ENCODE peak calls at places on chromosome 2, in eight cellular contexts. One of them, this sample, is unnamed.

GRCh38 chr2:10552871-10553245 is 104.7 kb upstream of the ODC1 start:
- DNase-seq in MM.1S: no peak
- DNase-seq in neuronal stem cell: no peak
- DNase-seq in breast epithelium: no peak
- DNase-seq in tibial nerve: no peak
- DNase-seq in Karpas-422: no peak
- DNase-seq in uterus: no peak
- DNase-seq in IMR-90: no peak
- DNase-seq in this sample: no peak

GRCh38 chr2:222904557-222905258 is 43.9 kb downstream of the ACSL3 start:
- DNase-seq in MM.1S: no peak
- DNase-seq in neuronal stem cell: no peak
- DNase-seq in breast epithelium: no peak
- DNase-seq in tibial nerve: no peak
- DNase-seq in Karpas-422: no peak
- DNase-seq in uterus: no peak
- DNase-seq in IMR-90: peak; percentile 97
- DNase-seq in this sample: peak; percentile 35

GRCh38 chr2:200380833-200381542 is 74.5 kb downstream of the SPATS2L start:
- DNase-seq in MM.1S: peak; percentile 35
- DNase-seq in neuronal stem cell: no peak
- DNase-seq in breast epithelium: no peak
- DNase-seq in tibial nerve: no peak
- DNase-seq in Karpas-422: no peak
- DNase-seq in uterus: no peak
- DNase-seq in IMR-90: peak; percentile 81
- DNase-seq in this sample: no peak

GRCh38 chr2:29293830-29294438 is 178.7 kb downstream of the CLIP4 start:
- DNase-seq in MM.1S: peak; percentile 12
- DNase-seq in neuronal stem cell: peak; percentile 70
- DNase-seq in breast epithelium: no peak
- DNase-seq in tibial nerve: peak; percentile 14
- DNase-seq in Karpas-422: peak; percentile 62
- DNase-seq in uterus: no peak
- DNase-seq in IMR-90: peak; percentile 28
- DNase-seq in this sample: peak; percentile 47

GRCh38 chr2:73938761-73939352 is 12.2 kb downstream of the DGUOK start:
- DNase-seq in MM.1S: no peak
- DNase-seq in neuronal stem cell: no peak
- DNase-seq in breast epithelium: no peak
- DNase-seq in tibial nerve: no peak
- DNase-seq in Karpas-422: no peak
- DNase-seq in uterus: no peak
- DNase-seq in IMR-90: peak; percentile 79
- DNase-seq in this sample: peak; percentile 49

GRCh38 chr2:20231159-20231558 is 6.2 kb upstream of the SDC1 start:
- DNase-seq in MM.1S: no peak
- DNase-seq in neuronal stem cell: no peak
- DNase-seq in breast epithelium: no peak
- DNase-seq in tibial nerve: no peak
- DNase-seq in Karpas-422: no peak
- DNase-seq in uterus: no peak
- DNase-seq in IMR-90: no peak
- DNase-seq in this sample: no peak

GRCh38 chr2:239945751-239946569 is 79.2 kb downstream of the NDUFA10 start:
- DNase-seq in MM.1S: no peak
- DNase-seq in neuronal stem cell: no peak
- DNase-seq in breast epithelium: no peak
- DNase-seq in tibial nerve: no peak
- DNase-seq in Karpas-422: no peak
- DNase-seq in uterus: peak; percentile 8
- DNase-seq in IMR-90: no peak
- DNase-seq in this sample: no peak

GRCh38 chr2:190916829-190917228 is 36.2 kb downstream of the GLS start:
- DNase-seq in MM.1S: no peak
- DNase-seq in neuronal stem cell: no peak
- DNase-seq in breast epithelium: no peak
- DNase-seq in tibial nerve: no peak
- DNase-seq in Karpas-422: no peak
- DNase-seq in uterus: no peak
- DNase-seq in IMR-90: no peak
- DNase-seq in this sample: no peak

GRCh38 chr2:15704788-15705115 is 113.1 kb downstream of the DDX1 start:
- DNase-seq in MM.1S: no peak
- DNase-seq in neuronal stem cell: no peak
- DNase-seq in breast epithelium: no peak
- DNase-seq in tibial nerve: no peak
- DNase-seq in Karpas-422: no peak
- DNase-seq in uterus: no peak
- DNase-seq in IMR-90: no peak
- DNase-seq in this sample: no peak

GRCh38 chr2:210617732-210618330 is 61.4 kb downstream of the CPS1 start:
- DNase-seq in MM.1S: peak; percentile 71
- DNase-seq in neuronal stem cell: peak; percentile 23
- DNase-seq in breast epithelium: no peak
- DNase-seq in tibial nerve: peak; percentile 24
- DNase-seq in Karpas-422: peak; percentile 72
- DNase-seq in uterus: no peak
- DNase-seq in IMR-90: peak; percentile 49
- DNase-seq in this sample: peak; percentile 79

GRCh38 chr2:61272421-61273070 is 110.6 kb downstream of the C2orf74 start:
- DNase-seq in MM.1S: no peak
- DNase-seq in neuronal stem cell: no peak
- DNase-seq in breast epithelium: no peak
- DNase-seq in tibial nerve: no peak
- DNase-seq in Karpas-422: no peak
- DNase-seq in uterus: no peak
- DNase-seq in IMR-90: peak; percentile 20
- DNase-seq in this sample: no peak

GRCh38 chr2:48427552-48427951 is 102.4 kb upstream of the STON1 start:
- DNase-seq in MM.1S: no peak
- DNase-seq in neuronal stem cell: no peak
- DNase-seq in breast epithelium: no peak
- DNase-seq in tibial nerve: no peak
- DNase-seq in Karpas-422: no peak
- DNase-seq in uterus: no peak
- DNase-seq in IMR-90: no peak
- DNase-seq in this sample: no peak

GRCh38 chr2:203535078-203535783 is at the start of gene RAPH1:
- DNase-seq in MM.1S: peak; percentile 78
- DNase-seq in neuronal stem cell: peak; percentile 76
- DNase-seq in breast epithelium: peak; percentile 62
- DNase-seq in tibial nerve: peak; percentile 48
- DNase-seq in Karpas-422: no peak
- DNase-seq in uterus: peak; percentile 78
- DNase-seq in IMR-90: peak; percentile 82
- DNase-seq in this sample: peak; percentile 90

GRCh38 chr2:63073994-63074393 is 23.4 kb downstream of the OTX1 start:
- DNase-seq in MM.1S: no peak
- DNase-seq in neuronal stem cell: no peak
- DNase-seq in breast epithelium: no peak
- DNase-seq in tibial nerve: no peak
- DNase-seq in Karpas-422: no peak
- DNase-seq in uterus: no peak
- DNase-seq in IMR-90: no peak
- DNase-seq in this sample: no peak

GRCh38 chr2:239200646-239201530 is 199.9 kb downstream of the HDAC4 start:
- DNase-seq in MM.1S: no peak
- DNase-seq in neuronal stem cell: no peak
- DNase-seq in breast epithelium: no peak
- DNase-seq in tibial nerve: no peak
- DNase-seq in Karpas-422: no peak
- DNase-seq in uterus: no peak
- DNase-seq in IMR-90: no peak
- DNase-seq in this sample: no peak

DNA sequence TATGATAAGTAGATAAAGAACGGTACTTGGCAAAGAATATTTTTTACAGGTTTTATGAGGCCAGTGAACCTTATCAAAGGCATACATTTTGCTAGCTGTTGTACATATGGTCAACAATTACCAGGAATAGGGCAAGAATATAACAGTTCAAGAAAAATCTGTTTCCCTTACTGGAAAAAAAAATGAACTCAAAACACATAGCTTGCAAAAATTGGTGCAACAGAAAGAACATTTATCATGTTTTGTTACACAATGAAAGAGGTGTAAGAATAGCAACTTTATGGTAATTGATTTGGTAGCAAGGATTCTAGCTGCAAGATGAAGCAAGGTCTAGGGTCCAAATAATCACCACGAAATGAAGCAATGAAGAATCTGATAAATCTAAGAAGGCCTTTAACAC is 41.6 kb downstream of the TTC21B start:
- DNase-seq in MM.1S: no peak
- DNase-seq in neuronal stem cell: no peak
- DNase-seq in breast epithelium: no peak
- DNase-seq in tibial nerve: no peak
- DNase-seq in Karpas-422: no peak
- DNase-seq in uterus: no peak
- DNase-seq in IMR-90: no peak
- DNase-seq in this sample: no peak
- H3K36me3 ChIP-seq in MM.1S: no peaks in the 10 kb centered on the region
- H3K36me3 ChIP-seq in neuronal stem cell: peaks cover 96% of the 10 kb centered on the region
- H3K36me3 ChIP-seq in breast epithelium: peaks cover 10% of the 10 kb centered on the region
- H3K36me3 ChIP-seq in tibial nerve: peaks cover 81% of the 10 kb centered on the region
- H3K36me3 ChIP-seq in Karpas-422: peaks cover 45% of the 10 kb centered on the region
- H3K36me3 ChIP-seq in uterus: no peaks in the 10 kb centered on the region
- H3K36me3 ChIP-seq in IMR-90: peaks cover 9% of the 10 kb centered on the region
- H3K36me3 ChIP-seq in this sample: peaks cover 50% of the 10 kb centered on the region

DNA sequence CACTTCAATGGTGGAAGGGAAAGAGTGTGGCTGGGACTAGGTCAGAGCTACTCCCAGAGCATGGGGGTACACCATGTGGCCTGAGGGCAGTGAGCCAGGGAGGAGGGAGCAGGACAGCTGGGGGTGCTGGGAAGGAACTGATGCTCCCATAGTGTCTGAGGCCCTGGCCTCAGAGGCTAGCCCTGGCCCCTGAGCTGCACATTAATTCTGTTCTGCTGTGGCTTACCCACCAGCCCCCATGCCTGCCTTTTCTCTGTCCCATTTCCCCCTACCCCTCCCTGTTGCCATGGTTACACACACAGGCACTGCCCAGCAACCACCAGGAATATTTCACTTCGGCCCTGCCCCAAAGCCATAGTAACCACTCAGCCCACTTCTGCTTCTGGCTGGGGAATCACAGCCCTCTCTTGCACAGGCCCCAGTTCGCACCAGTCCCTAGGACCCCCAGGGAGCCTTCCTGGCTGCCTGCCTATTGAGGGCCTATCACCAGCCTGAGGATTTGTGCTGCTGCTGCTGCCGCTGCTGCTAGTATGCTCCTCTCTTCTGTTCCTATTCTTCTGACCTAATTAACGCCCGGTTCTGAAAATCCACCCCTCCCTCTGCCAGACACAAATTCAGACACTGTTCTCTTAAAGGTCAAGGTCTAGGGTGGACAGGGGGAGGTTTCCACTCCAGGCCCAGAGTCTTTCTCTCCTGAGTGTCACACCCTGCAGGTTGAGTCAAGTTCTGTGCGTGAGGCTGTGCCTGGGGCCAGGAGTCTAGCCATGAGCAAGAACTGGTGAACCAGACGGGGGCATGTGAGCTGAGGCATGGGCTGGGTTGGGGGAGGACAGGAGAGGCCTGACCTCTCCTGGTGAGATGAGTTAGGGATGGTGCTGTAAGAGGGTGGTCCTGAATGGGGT is 87.1 kb upstream of the MCFD2 start:
- DNase-seq in MM.1S: no peak
- DNase-seq in neuronal stem cell: peak; percentile 71
- DNase-seq in breast epithelium: no peak
- DNase-seq in tibial nerve: no peak
- DNase-seq in Karpas-422: no peak
- DNase-seq in uterus: no peak
- DNase-seq in IMR-90: no peak
- DNase-seq in this sample: peak; percentile 55
- H3K4me1 ChIP-seq in MM.1S: no peaks in the 10 kb centered on the region
- H3K4me1 ChIP-seq in neuronal stem cell: peaks cover 22% of the 10 kb centered on the region
- H3K4me1 ChIP-seq in breast epithelium: peaks cover 4% of the 10 kb centered on the region
- H3K4me1 ChIP-seq in tibial nerve: peaks cover 65% of the 10 kb centered on the region
- H3K4me1 ChIP-seq in Karpas-422: no peaks in the 10 kb centered on the region
- H3K4me1 ChIP-seq in uterus: peaks cover 9% of the 10 kb centered on the region
- H3K4me1 ChIP-seq in IMR-90: peaks cover 19% of the 10 kb centered on the region
- H3K4me1 ChIP-seq in this sample: peaks cover 39% of the 10 kb centered on the region

DNA sequence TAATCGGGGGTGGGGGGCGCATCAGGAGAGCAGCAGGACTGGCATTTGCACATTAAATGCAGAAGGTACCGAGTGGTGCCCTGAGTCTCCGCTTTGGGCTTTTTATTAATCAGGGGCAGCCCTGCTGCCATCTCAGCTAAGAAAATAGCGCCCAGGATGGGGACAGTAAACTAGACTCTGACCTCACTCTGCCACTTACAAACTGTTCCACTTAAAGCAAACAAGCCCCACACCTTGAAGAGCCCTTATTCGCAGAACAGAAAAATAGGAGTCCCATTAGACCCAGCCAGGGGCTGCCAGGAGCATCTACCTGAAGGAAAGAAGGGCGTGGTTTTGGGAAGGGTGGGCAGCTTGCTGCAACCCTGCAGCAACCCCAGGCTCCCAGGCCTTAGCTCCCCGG is 165.3 kb downstream of the TNS1 start:
- DNase-seq in MM.1S: no peak
- DNase-seq in neuronal stem cell: no peak
- DNase-seq in breast epithelium: no peak
- DNase-seq in tibial nerve: no peak
- DNase-seq in Karpas-422: no peak
- DNase-seq in uterus: no peak
- DNase-seq in IMR-90: no peak
- DNase-seq in this sample: no peak
- H3K36me3 ChIP-seq in MM.1S: no peaks in the 10 kb centered on the region
- H3K36me3 ChIP-seq in neuronal stem cell: no peaks in the 10 kb centered on the region
- H3K36me3 ChIP-seq in breast epithelium: no peaks in the 10 kb centered on the region
- H3K36me3 ChIP-seq in tibial nerve: peaks cover 36% of the 10 kb centered on the region
- H3K36me3 ChIP-seq in Karpas-422: no peaks in the 10 kb centered on the region
- H3K36me3 ChIP-seq in uterus: no peaks in the 10 kb centered on the region
- H3K36me3 ChIP-seq in IMR-90: peaks cover 37% of the 10 kb centered on the region
- H3K36me3 ChIP-seq in this sample: no peaks in the 10 kb centered on the region

GRCh38 chr2:178286636-178287035 is 92.3 kb downstream of the OSBPL6 start:
- DNase-seq in MM.1S: no peak
- DNase-seq in neuronal stem cell: no peak
- DNase-seq in breast epithelium: no peak
- DNase-seq in tibial nerve: no peak
- DNase-seq in Karpas-422: no peak
- DNase-seq in uterus: no peak
- DNase-seq in IMR-90: no peak
- DNase-seq in this sample: no peak

GRCh38 chr2:178283519-178283918 is 89.2 kb downstream of the OSBPL6 start:
- DNase-seq in MM.1S: no peak
- DNase-seq in neuronal stem cell: no peak
- DNase-seq in breast epithelium: no peak
- DNase-seq in tibial nerve: no peak
- DNase-seq in Karpas-422: no peak
- DNase-seq in uterus: no peak
- DNase-seq in IMR-90: no peak
- DNase-seq in this sample: no peak

GRCh38 chr2:178284613-178285286 is 90.4 kb downstream of the OSBPL6 start:
- DNase-seq in MM.1S: no peak
- DNase-seq in neuronal stem cell: no peak
- DNase-seq in breast epithelium: no peak
- DNase-seq in tibial nerve: no peak
- DNase-seq in Karpas-422: no peak
- DNase-seq in uterus: no peak
- DNase-seq in IMR-90: no peak
- DNase-seq in this sample: no peak

GRCh38 chr2:178287652-178288344 is 93.5 kb downstream of the OSBPL6 start:
- DNase-seq in MM.1S: no peak
- DNase-seq in neuronal stem cell: no peak
- DNase-seq in breast epithelium: no peak
- DNase-seq in tibial nerve: no peak
- DNase-seq in Karpas-422: no peak
- DNase-seq in uterus: no peak
- DNase-seq in IMR-90: no peak
- DNase-seq in this sample: no peak

GRCh38 chr2:178285287-178285615 is 90.9 kb downstream of the OSBPL6 start:
- DNase-seq in MM.1S: no peak
- DNase-seq in neuronal stem cell: no peak
- DNase-seq in breast epithelium: no peak
- DNase-seq in tibial nerve: no peak
- DNase-seq in Karpas-422: no peak
- DNase-seq in uterus: no peak
- DNase-seq in IMR-90: no peak
- DNase-seq in this sample: no peak
- H3K4me1 ChIP-seq in MM.1S: no peaks in the 10 kb centered on the region
- H3K4me1 ChIP-seq in neuronal stem cell: no peaks in the 10 kb centered on the region
- H3K4me1 ChIP-seq in breast epithelium: no peaks in the 10 kb centered on the region
- H3K4me1 ChIP-seq in tibial nerve: peaks cover 5% of the 10 kb centered on the region
- H3K4me1 ChIP-seq in Karpas-422: no peaks in the 10 kb centered on the region
- H3K4me1 ChIP-seq in uterus: no peaks in the 10 kb centered on the region
- H3K4me1 ChIP-seq in IMR-90: no peaks in the 10 kb centered on the region
- H3K4me1 ChIP-seq in this sample: no peaks in the 10 kb centered on the region

This sample was measured in cardiac muscle cell.